ENCODE peak calls at places on chromosome 19, in eight cellular contexts. I is pancreas; V is A549; N is CD8-positive, alpha-beta T cell; A is upper lobe of left lung; P is right lobe of liver; E is dorsolateral prefrontal cortex; B is kidney. S is an unnamed sample.
A peak's percentile ranks its signal among the peaks of the same experiment; 100 is the strongest.

GRCh38 chr19:58560921-58561320 is 2.5 kb upstream of the UBE2M start:
- DNase-seq in I (no peak), V (no peak), N (no peak), A (no peak), P (no peak), E (no peak), B (peak; percentile 65), S (no peak)

GRCh38 chr19:50836543-50837195 is 3.3 kb upstream of the KLK15 start:
- DNase-seq in I (no peak), V (no peak), N (no peak), A (no peak), P (no peak), E (no peak), B (no peak), S (peak; percentile 63)

GRCh38 chr19:10388957-10389356 is 8.6 kb upstream of the TYK2 start:
- DNase-seq in I (peak; percentile 98), V (peak; percentile 77), N (peak; percentile 64), A (no peak), P (peak; percentile 89), E (peak; percentile 83), B (peak; percentile 91), S (peak; percentile 97)

GRCh38 chr19:20078696-20079095 is 896 bp downstream of the ZNF90 start:
- DNase-seq in I (peak; percentile 60), V (no peak), N (no peak), A (peak; percentile 49), P (no peak), E (peak; percentile 34), B (peak; percentile 81), S (peak; percentile 75)

GRCh38 chr19:7554565-7554964 is 19.0 kb downstream of the PNPLA6 start:
- DNase-seq in I (no peak), V (no peak), N (no peak), A (peak; percentile 81), P (no peak), E (no peak), B (no peak), S (no peak)

GRCh38 chr19:19461671-19462622 is 53.4 kb downstream of the TSSK6 start:
- DNase-seq in I (peak; percentile 85), V (no peak), N (no peak), A (peak; percentile 88), P (no peak), E (peak; percentile 77), B (peak; percentile 91), S (peak; percentile 94)

GRCh38 chr19:43780706-43781525 is at the start of gene KCNN4:
- DNase-seq in I (no peak), V (peak; percentile 84), N (peak; percentile 29), A (peak; percentile 79), P (no peak), E (no peak), B (peak; percentile 74), S (no peak)

GRCh38 chr19:5627395-5627904 is 4.6 kb downstream of the SAFB start:
- DNase-seq in I (no peak), V (no peak), N (no peak), A (no peak), P (no peak), E (peak; percentile 18), B (no peak), S (peak; percentile 55)

GRCh38 chr19:40797963-40798222 is 1.1 kb upstream of the EGLN2 start:
- DNase-seq in I (no peak), V (no peak), N (no peak), A (no peak), P (no peak), E (no peak), B (no peak), S (no peak)

GRCh38 chr19:49064768-49065611 is at the start of gene NTF4:
- DNase-seq in I (peak; percentile 75), V (no peak), N (no peak), A (peak; percentile 88), P (no peak), E (no peak), B (peak; percentile 76), S (peak; percentile 92)

GRCh38 chr19:56617531-56617930 is 22.4 kb downstream of the ZNF71 start:
- DNase-seq in I (no peak), V (no peak), N (no peak), A (no peak), P (no peak), E (no peak), B (no peak), S (no peak)

GRCh38 chr19:3516675-3517207 is 10.6 kb downstream of the FZR1 start:
- DNase-seq in I (peak; percentile 59), V (no peak), N (peak; percentile 41), A (peak; percentile 56), P (peak; percentile 91), E (peak; percentile 38), B (no peak), S (no peak)

GRCh38 chr19:38303517-38304351 is at the start of gene C19orf33:
- DNase-seq in I (no peak), V (peak; percentile 98), N (no peak), A (peak; percentile 58), P (no peak), E (no peak), B (peak; percentile 93), S (peak; percentile 90)

GRCh38 chr19:13234518-13234917 is 84.3 kb downstream of the IER2 start:
- DNase-seq in I (peak; percentile 85), V (peak; percentile 51), N (peak; percentile 23), A (no peak), P (peak; percentile 63), E (no peak), B (no peak), S (peak; percentile 87)
- TF ChIP-seq CTCF in I (peak; percentile 11), V (peak; percentile 34), N (peak; percentile 91), A (peak; percentile 69), P (peak; percentile 61), E (peak; percentile 38), B (peak; percentile 54), S (peak; percentile 88)

DNA sequence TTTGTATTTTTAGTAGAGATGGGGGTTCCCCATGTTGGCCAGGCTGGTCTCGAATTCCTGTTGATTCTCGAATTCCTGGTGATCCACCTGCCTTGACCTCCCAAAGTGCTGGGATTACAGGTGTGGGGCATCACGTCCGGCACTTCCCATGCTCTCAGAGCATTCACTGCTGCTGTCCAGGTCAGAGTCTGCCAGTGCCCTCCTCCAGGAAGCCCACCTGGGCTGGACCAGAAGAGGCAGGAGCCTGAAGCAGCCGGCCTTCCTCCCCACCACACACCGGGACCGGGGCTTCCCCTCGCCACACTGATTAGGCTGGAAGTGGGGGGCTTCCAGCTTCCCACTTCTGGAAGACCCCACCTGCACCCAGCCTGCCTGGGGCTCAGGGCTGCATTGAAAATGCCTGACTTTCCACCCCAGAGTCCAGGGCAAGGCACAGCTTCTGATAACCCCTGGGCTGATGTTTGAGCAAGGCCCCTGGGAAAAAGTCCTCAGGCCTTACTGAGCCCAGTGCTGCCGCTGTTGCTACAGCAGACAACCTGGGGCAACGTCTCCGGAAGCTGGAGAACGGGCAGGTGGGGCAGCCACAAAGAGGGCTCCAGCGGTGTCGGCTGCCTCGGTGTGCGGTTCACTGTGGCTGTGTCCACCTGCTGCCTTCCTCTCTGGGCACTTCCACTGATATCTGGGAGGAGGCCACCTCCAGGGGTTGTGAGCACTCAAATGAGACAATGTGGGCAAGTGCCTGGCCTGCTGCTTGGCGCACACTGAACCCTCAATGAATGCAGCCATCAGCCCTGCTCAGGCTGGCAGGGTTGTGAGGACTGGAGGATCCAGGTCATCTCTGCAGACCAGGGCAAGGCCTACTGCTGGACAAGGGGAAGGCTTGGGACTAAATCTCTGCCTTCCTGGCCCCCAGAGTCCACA is 22.6 kb downstream of the CEBPA start:
- DNase-seq in I (no peak), V (no peak), N (no peak), A (peak; percentile 64), P (peak; percentile 76), E (no peak), B (peak; percentile 37), S (no peak)
- H3K27ac ChIP-seq in I (no peak overlapping the region), V (peak overlapping the region; percentile 70), N (no peak overlapping the region), A (no peak overlapping the region), P (peak overlapping the region; percentile 94), E (no peak overlapping the region), B (no peak overlapping the region), S (no peak overlapping the region)

GRCh38 chr19:42695811-42696503 is 44.3 kb downstream of the PSG3 start:
- DNase-seq in I (no peak), V (peak; percentile 26), N (no peak), A (no peak), P (no peak), E (no peak), B (no peak), S (no peak)

GRCh38 chr19:42697884-42698283 is 42.4 kb downstream of the PSG3 start:
- DNase-seq in I (no peak), V (no peak), N (no peak), A (peak; percentile 52), P (no peak), E (no peak), B (no peak), S (no peak)

DNA sequence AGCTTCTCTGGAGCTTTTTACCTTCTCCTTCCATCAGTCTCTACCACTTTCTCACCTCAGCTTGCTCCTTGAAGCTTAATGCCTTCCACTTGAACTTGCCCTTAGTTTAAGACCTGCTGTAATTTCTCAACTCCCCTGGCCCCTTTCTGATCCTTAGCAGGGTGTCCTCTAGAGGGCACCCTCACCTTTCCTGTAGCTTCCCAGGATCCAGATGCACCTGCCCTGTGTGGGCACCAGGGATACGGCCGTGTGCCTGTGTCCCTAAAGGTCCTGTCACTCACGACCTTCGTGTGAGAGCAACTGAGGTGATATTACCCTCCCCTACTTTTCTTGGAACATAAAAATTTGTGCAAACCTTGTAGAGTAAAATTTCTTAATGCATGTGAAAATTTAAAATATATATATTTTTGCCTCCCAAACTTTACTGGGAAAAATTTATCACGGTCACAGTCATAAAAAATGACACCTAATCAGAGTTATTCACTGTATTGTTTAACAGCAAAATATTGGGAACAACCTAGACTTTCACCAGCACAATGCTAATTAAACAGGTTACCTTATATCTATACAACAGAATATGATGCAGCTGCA is 46.4 kb downstream of the PSG3 start:
- DNase-seq in I (peak; percentile 54), V (peak; percentile 85), N (no peak), A (no peak), P (peak; percentile 47), E (no peak), B (no peak), S (peak; percentile 63)
- TF ChIP-seq CTCF in I (no peak), V (peak; percentile 99), N (no peak), A (peak; percentile 17), P (peak; percentile 27), E (peak; percentile 47), B (no peak), S (peak; percentile 48)

GRCh38 chr19:14886032-14886431 is at the start of gene OR7A17:
- DNase-seq in I (no peak), V (no peak), N (no peak), A (no peak), P (no peak), E (no peak), B (no peak), S (no peak)

GRCh38 chr19:14889994-14890393 is 4.1 kb upstream of the OR7A17 start:
- DNase-seq in I (no peak), V (no peak), N (no peak), A (no peak), P (no peak), E (no peak), B (no peak), S (no peak)

DNA sequence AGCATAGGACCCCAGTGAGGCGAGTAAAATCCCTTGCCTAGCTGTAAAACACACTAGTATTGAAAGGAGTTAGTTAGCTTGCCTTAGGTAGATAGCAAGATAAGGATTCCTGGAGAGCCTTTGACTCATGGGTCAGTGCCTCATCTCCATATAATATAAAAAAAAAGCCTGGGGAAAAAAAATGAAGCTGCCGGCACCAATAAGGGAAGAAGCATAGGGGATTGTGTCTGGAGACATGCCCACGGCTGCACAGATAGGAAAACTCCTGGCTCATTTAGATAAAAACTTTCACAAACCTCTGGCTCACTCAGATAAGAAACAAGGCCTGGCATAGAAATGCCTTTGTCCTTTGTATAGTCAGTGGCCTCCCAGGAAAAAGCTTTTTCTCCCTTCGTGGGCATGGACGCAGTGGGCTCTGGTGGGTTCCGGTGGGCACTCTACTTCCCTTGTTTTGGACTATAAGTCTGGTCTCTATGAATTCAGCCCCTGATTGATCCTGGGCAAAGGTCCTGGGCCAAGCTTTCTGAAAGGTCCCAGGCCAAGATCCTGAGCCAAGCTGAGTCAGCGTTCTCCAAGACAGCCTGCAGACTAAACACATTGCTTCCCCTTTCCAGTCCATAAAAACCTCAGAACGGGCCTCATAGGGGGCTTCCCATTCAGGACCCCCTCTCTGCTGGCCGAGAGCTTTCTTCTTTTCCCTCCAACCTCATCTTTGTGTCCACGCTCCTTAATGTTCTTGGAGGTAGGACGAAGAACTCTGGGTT is 4.9 kb upstream of the OR7A17 start:
- DNase-seq in I (no peak), V (no peak), N (no peak), A (no peak), P (no peak), E (no peak), B (no peak), S (no peak)
- H3K27ac ChIP-seq in I (no peak overlapping the region), V (no peak overlapping the region), N (no peak overlapping the region), A (no peak overlapping the region), P (no peak overlapping the region), E (no peak overlapping the region), B (no peak overlapping the region), S (no peak overlapping the region)

S was measured in endodermal cell.